ENCODE peak calls at places on chromosomes 13 and 19, in eight cellular contexts. One of them, this sample, is unnamed. For H3K27me3, the result is how much of the 10 kb centered on the place peaks cover.

GRCh38 chr13:63351533-63351932 is 1935.9 kb upstream of the PCDH20 start:
- DNase-seq in prostate gland: no peak
- DNase-seq in left lung: no peak
- DNase-seq in Peyer's patch: no peak
- DNase-seq in fibroblast of lung: peak
- DNase-seq in BJ: no peak
- DNase-seq in upper lobe of left lung: no peak
- DNase-seq in neuronal stem cell: no peak
- DNase-seq in this sample: no peak

GRCh38 chr13:67061750-67062149 is 168.4 kb downstream of the PCDH9 start:
- DNase-seq in prostate gland: no peak
- DNase-seq in neuronal stem cell: no peak
- DNase-seq in Peyer's patch: no peak
- DNase-seq in BJ: no peak
- DNase-seq in left lung: no peak
- DNase-seq in upper lobe of left lung: no peak
- DNase-seq in fibroblast of lung: peak
- DNase-seq in this sample: no peak

GRCh38 chr19:38900220-38900629 is 456 bp downstream of the NFKBIB start:
- DNase-seq in upper lobe of left lung: no peak
- DNase-seq in neuronal stem cell: no peak
- DNase-seq in fibroblast of lung: no peak
- DNase-seq in left lung: no peak
- DNase-seq in BJ: no peak
- DNase-seq in prostate gland: no peak
- DNase-seq in Peyer's patch: no peak
- DNase-seq in this sample: no peak

GRCh38 chr19:14053500-14053899 is 8.4 kb downstream of the PALM3 start:
- DNase-seq in upper lobe of left lung: no peak
- DNase-seq in left lung: no peak
- DNase-seq in BJ: no peak
- DNase-seq in neuronal stem cell: no peak
- DNase-seq in Peyer's patch: no peak
- DNase-seq in fibroblast of lung: no peak
- DNase-seq in prostate gland: no peak
- DNase-seq in this sample: no peak

GRCh38 chr13:35164324-35164932 is 222.4 kb downstream of the NBEA start:
- DNase-seq in fibroblast of lung: peak
- DNase-seq in neuronal stem cell: peak
- DNase-seq in upper lobe of left lung: no peak
- DNase-seq in BJ: no peak
- DNase-seq in Peyer's patch: no peak
- DNase-seq in prostate gland: no peak
- DNase-seq in left lung: no peak
- DNase-seq in this sample: no peak

GRCh38 chr19:2923510-2923909 is 21.3 kb downstream of the ZNF77 start:
- DNase-seq in upper lobe of left lung: no peak
- DNase-seq in neuronal stem cell: no peak
- DNase-seq in Peyer's patch: peak
- DNase-seq in prostate gland: peak
- DNase-seq in left lung: no peak
- DNase-seq in BJ: peak
- DNase-seq in fibroblast of lung: peak
- DNase-seq in this sample: no peak

GRCh38 chr13:100124265-100124664 is 35.4 kb downstream of the PCCA start:
- DNase-seq in neuronal stem cell: no peak
- DNase-seq in upper lobe of left lung: no peak
- DNase-seq in left lung: no peak
- DNase-seq in BJ: no peak
- DNase-seq in prostate gland: no peak
- DNase-seq in fibroblast of lung: peak
- DNase-seq in Peyer's patch: no peak
- DNase-seq in this sample: no peak

GRCh38 chr19:1076951-1077350 is 10.0 kb downstream of the ARHGAP45 start:
- DNase-seq in fibroblast of lung: no peak
- DNase-seq in upper lobe of left lung: peak
- DNase-seq in prostate gland: no peak
- DNase-seq in BJ: no peak
- DNase-seq in left lung: peak
- DNase-seq in neuronal stem cell: no peak
- DNase-seq in Peyer's patch: peak
- DNase-seq in this sample: no peak

DNA sequence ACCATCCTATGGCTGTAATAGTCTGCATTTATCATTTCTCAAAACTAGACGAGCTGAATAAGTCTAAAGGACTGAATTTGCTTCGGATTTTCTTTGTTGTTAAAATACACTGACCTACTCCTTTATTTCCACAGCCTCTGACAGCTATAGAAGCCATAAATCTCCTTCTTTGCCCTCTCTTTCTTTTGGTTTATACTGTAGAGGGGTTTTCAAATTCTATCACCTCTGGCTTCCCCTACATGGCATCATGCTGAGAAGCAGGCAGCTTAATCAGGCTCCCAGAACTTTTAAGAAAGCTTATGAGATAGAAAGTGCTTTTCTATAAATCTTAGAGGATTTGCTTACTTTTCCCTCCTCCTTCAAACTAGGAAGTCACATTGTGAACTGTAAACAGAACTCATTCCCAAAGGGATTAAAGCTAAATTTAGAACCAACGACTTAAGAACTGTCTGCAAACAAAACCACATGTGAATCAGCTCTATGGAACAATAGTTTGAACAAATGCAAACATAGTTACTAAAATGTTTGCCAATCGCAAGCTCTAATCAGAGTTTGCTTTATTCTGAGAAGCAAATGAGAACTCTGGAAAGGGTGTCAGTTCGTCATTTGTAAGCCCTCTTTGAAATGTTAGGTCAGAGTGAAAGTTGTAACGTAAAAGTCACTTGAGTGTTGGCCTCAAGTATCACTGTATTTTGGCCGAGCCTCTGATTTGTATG is 344.0 kb downstream of the RFC3 start:
- DNase-seq in fibroblast of lung: peak
- DNase-seq in left lung: no peak
- DNase-seq in neuronal stem cell: no peak
- DNase-seq in prostate gland: no peak
- DNase-seq in Peyer's patch: no peak
- DNase-seq in upper lobe of left lung: no peak
- DNase-seq in BJ: peak
- DNase-seq in this sample: peak
- H3K4me3 ChIP-seq in fibroblast of lung: peak
- H3K4me3 ChIP-seq in left lung: no peak
- H3K4me3 ChIP-seq in neuronal stem cell: no peak
- H3K4me3 ChIP-seq in prostate gland: no peak
- H3K4me3 ChIP-seq in Peyer's patch: no peak
- H3K4me3 ChIP-seq in upper lobe of left lung: no peak
- H3K4me3 ChIP-seq in BJ: no peak
- H3K4me3 ChIP-seq in this sample: no peak

GRCh38 chr13:21671793-21672680 is 1.2 kb downstream of the FGF9 start:
- DNase-seq in fibroblast of lung: no peak
- DNase-seq in neuronal stem cell: peak
- DNase-seq in prostate gland: no peak
- DNase-seq in Peyer's patch: no peak
- DNase-seq in BJ: no peak
- DNase-seq in upper lobe of left lung: no peak
- DNase-seq in left lung: no peak
- DNase-seq in this sample: no peak

GRCh38 chr13:21670006-21670882 is 629 bp upstream of the FGF9 start:
- DNase-seq in Peyer's patch: peak
- DNase-seq in left lung: peak
- DNase-seq in BJ: no peak
- DNase-seq in neuronal stem cell: peak
- DNase-seq in prostate gland: no peak
- DNase-seq in fibroblast of lung: peak
- DNase-seq in upper lobe of left lung: peak
- DNase-seq in this sample: peak

GRCh38 chr13:21668665-21669599 is 1.9 kb upstream of the FGF9 start:
- DNase-seq in Peyer's patch: peak
- DNase-seq in BJ: no peak
- DNase-seq in left lung: peak
- DNase-seq in neuronal stem cell: peak
- DNase-seq in prostate gland: no peak
- DNase-seq in upper lobe of left lung: no peak
- DNase-seq in fibroblast of lung: peak
- DNase-seq in this sample: peak

GRCh38 chr13:21672811-21673591 is 2.1 kb downstream of the FGF9 start:
- DNase-seq in left lung: no peak
- DNase-seq in Peyer's patch: no peak
- DNase-seq in upper lobe of left lung: no peak
- DNase-seq in fibroblast of lung: no peak
- DNase-seq in BJ: no peak
- DNase-seq in neuronal stem cell: peak
- DNase-seq in prostate gland: no peak
- DNase-seq in this sample: no peak

GRCh38 chr13:21670883-21671792 is at the start of gene FGF9:
- DNase-seq in upper lobe of left lung: peak
- DNase-seq in BJ: no peak
- DNase-seq in Peyer's patch: peak
- DNase-seq in left lung: peak
- DNase-seq in neuronal stem cell: peak
- DNase-seq in fibroblast of lung: peak
- DNase-seq in prostate gland: peak
- DNase-seq in this sample: peak
- H3K27me3 ChIP-seq in upper lobe of left lung: under half
- H3K27me3 ChIP-seq in BJ: under half
- H3K27me3 ChIP-seq in Peyer's patch: under half
- H3K27me3 ChIP-seq in left lung: half or more
- H3K27me3 ChIP-seq in neuronal stem cell: under half
- H3K27me3 ChIP-seq in fibroblast of lung: under half
- H3K27me3 ChIP-seq in prostate gland: under half
- H3K27me3 ChIP-seq in this sample: under half

GRCh38 chr13:108328848-108329247 is 59.3 kb downstream of the TNFSF13B start:
- DNase-seq in left lung: no peak
- DNase-seq in upper lobe of left lung: no peak
- DNase-seq in fibroblast of lung: no peak
- DNase-seq in BJ: no peak
- DNase-seq in prostate gland: no peak
- DNase-seq in neuronal stem cell: no peak
- DNase-seq in Peyer's patch: no peak
- DNase-seq in this sample: no peak

GRCh38 chr13:108322206-108322824 is 52.8 kb downstream of the TNFSF13B start:
- DNase-seq in left lung: no peak
- DNase-seq in Peyer's patch: no peak
- DNase-seq in prostate gland: no peak
- DNase-seq in BJ: no peak
- DNase-seq in fibroblast of lung: peak
- DNase-seq in neuronal stem cell: peak
- DNase-seq in upper lobe of left lung: no peak
- DNase-seq in this sample: peak

GRCh38 chr13:108326318-108326717 is 56.8 kb downstream of the TNFSF13B start:
- DNase-seq in fibroblast of lung: no peak
- DNase-seq in prostate gland: no peak
- DNase-seq in upper lobe of left lung: peak
- DNase-seq in Peyer's patch: no peak
- DNase-seq in BJ: no peak
- DNase-seq in neuronal stem cell: no peak
- DNase-seq in left lung: peak
- DNase-seq in this sample: no peak

DNA sequence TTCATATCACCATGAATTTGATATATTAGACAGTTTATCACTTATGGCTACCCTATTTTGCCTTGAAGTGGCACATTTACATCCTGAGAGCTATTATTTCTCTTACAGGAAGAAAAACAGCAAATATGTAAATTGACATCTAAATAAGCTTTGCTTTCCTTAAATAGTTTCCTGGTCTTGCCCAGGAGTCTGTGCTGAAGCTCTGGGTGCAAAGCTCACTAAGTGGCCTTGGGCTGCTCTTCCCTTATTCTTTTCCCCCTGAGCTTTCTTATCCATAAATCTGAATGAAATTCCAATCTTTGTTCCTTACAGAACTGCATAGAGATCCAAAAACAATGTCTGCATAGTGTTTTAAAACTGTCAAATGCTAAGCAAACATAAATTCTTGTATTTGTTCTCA is 56.3 kb downstream of the TNFSF13B start:
- DNase-seq in neuronal stem cell: no peak
- DNase-seq in Peyer's patch: no peak
- DNase-seq in upper lobe of left lung: no peak
- DNase-seq in BJ: no peak
- DNase-seq in prostate gland: no peak
- DNase-seq in left lung: no peak
- DNase-seq in fibroblast of lung: no peak
- DNase-seq in this sample: no peak
- H3K4me3 ChIP-seq in neuronal stem cell: no peak
- H3K4me3 ChIP-seq in Peyer's patch: no peak
- H3K4me3 ChIP-seq in upper lobe of left lung: no peak
- H3K4me3 ChIP-seq in BJ: no peak
- H3K4me3 ChIP-seq in prostate gland: no peak
- H3K4me3 ChIP-seq in left lung: no peak
- H3K4me3 ChIP-seq in fibroblast of lung: no peak
- H3K4me3 ChIP-seq in this sample: no peak

GRCh38 chr19:18605196-18605545 is 1.4 kb downstream of the CRLF1 start:
- DNase-seq in prostate gland: no peak
- DNase-seq in upper lobe of left lung: no peak
- DNase-seq in BJ: no peak
- DNase-seq in left lung: no peak
- DNase-seq in fibroblast of lung: no peak
- DNase-seq in Peyer's patch: no peak
- DNase-seq in neuronal stem cell: no peak
- DNase-seq in this sample: no peak

GRCh38 chr19:18608102-18608804 is 1.7 kb upstream of the CRLF1 start:
- DNase-seq in prostate gland: no peak
- DNase-seq in upper lobe of left lung: no peak
- DNase-seq in left lung: no peak
- DNase-seq in neuronal stem cell: no peak
- DNase-seq in fibroblast of lung: no peak
- DNase-seq in BJ: no peak
- DNase-seq in Peyer's patch: no peak
- DNase-seq in this sample: no peak

GRCh38 chr19:18605546-18606280 is 886 bp downstream of the CRLF1 start:
- DNase-seq in neuronal stem cell: no peak
- DNase-seq in left lung: no peak
- DNase-seq in fibroblast of lung: no peak
- DNase-seq in upper lobe of left lung: no peak
- DNase-seq in BJ: no peak
- DNase-seq in prostate gland: no peak
- DNase-seq in Peyer's patch: no peak
- DNase-seq in this sample: no peak

GRCh38 chr19:18607222-18608101 is 863 bp upstream of the CRLF1 start:
- DNase-seq in fibroblast of lung: no peak
- DNase-seq in Peyer's patch: no peak
- DNase-seq in neuronal stem cell: no peak
- DNase-seq in prostate gland: no peak
- DNase-seq in upper lobe of left lung: no peak
- DNase-seq in BJ: no peak
- DNase-seq in left lung: no peak
- DNase-seq in this sample: no peak

DNA sequence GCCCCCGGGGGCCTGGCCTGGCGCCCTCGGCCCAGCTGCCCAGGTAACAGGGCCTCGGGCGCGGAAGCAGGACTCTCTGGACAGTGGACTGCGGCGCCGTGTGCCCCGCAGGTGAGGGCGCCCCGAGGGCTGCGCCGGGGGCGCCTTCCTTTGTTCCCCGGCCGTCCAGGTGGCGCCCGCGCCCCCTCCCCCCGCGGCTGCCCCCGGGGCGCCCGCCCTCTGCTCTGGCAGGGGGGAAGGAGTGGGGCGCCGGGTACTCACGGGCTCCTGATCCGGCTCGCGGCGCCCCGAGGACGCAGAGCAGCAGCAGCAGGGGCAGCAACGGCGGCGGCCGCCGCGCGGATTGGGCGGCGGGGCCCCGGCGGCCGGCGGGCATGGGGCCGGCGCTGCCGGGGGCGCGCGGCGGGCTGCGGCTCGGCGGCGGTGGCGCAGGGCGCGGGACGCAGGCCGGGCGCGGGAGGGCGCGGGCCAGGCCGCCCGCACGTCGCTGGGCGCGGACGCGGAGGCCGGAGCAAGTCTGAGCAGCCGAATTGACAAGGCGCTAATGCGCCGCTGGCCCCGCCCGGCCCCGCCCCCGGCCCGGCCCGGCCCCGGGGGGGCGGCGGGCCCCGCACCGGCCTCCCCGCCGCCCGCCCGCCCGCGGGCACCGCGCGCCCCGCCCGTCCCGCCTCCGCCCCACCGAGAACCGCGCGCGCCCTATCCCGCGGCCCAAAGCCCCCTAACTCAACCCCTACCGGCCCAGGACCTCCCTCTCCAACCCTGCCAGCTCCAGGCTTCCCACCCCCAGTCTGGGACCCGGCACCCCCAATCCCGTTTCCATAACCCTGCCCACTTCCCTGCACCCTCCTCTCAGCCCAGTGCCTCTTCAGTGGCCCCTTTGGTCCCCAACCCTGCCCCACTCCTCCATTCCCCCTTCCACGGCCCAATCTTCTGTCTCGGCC is at the start of gene CRLF1:
- DNase-seq in prostate gland: no peak
- DNase-seq in Peyer's patch: no peak
- DNase-seq in BJ: no peak
- DNase-seq in upper lobe of left lung: no peak
- DNase-seq in left lung: no peak
- DNase-seq in fibroblast of lung: no peak
- DNase-seq in neuronal stem cell: no peak
- DNase-seq in this sample: no peak
- H3K27me3 ChIP-seq in prostate gland: under half
- H3K27me3 ChIP-seq in Peyer's patch: half or more
- H3K27me3 ChIP-seq in BJ: under half
- H3K27me3 ChIP-seq in upper lobe of left lung: under half
- H3K27me3 ChIP-seq in left lung: half or more
- H3K27me3 ChIP-seq in fibroblast of lung: half or more
- H3K27me3 ChIP-seq in neuronal stem cell: half or more
- H3K27me3 ChIP-seq in this sample: half or more

This sample was measured in HAP-1.